ENCODE peak calls at places on chromosomes 13 and 19, in ten cellular contexts. L, E, V, F, G, U, K, I, C and S are unnamed samples.

GRCh38 chr13:114230575-114230974 is 4.1 kb upstream of the CDC16 start:
- DNase-seq in G (no peak), V (no peak), E (no peak), U (no peak), C (no peak), I (no peak), L (no peak), F (no peak), K (no peak), S (no peak)

GRCh38 chr13:25137624-25137892 is 34.5 kb downstream of the AMER2 start:
- DNase-seq in V (no peak), C (no peak), I (no peak), U (no peak), K (no peak), G (no peak), F (no peak), E (no peak), L (no peak), S (no peak)

GRCh38 chr19:4986471-4986888 is 17.6 kb downstream of the KDM4B start:
- DNase-seq in V (no peak), G (no peak), E (no peak), C (no peak), K (no peak), L (no peak), U (no peak), F (no peak), I (no peak), S (no peak)

GRCh38 chr19:46428278-46429141 is at the start of gene PNMA8C:
- DNase-seq in U (peak), K (peak), E (no peak), G (peak), F (no peak), V (no peak), I (peak), C (no peak), L (peak), S (no peak)

GRCh38 chr19:41922220-41922576 is 6.1 kb downstream of the ERFL start:
- DNase-seq in F (no peak), C (no peak), E (no peak), L (no peak), G (no peak), I (no peak), U (no peak), K (no peak), V (no peak), S (no peak)

GRCh38 chr19:55459950-55460657 is 1.3 kb downstream of the ISOC2 start:
- DNase-seq in U (no peak), F (no peak), I (no peak), V (no peak), G (no peak), L (no peak), C (no peak), K (no peak), E (no peak), S (no peak)

GRCh38 chr13:98652721-98653470 is 76.0 kb upstream of the STK24 start:
- DNase-seq in E (no peak), G (no peak), F (no peak), L (no peak), U (no peak), V (no peak), C (no peak), I (no peak), K (no peak), S (no peak)

GRCh38 chr19:41427647-41428480 is 690 bp upstream of the B3GNT8 start:
- DNase-seq in U (no peak), F (no peak), L (peak), E (peak), C (no peak), V (no peak), K (no peak), I (peak), G (no peak), S (no peak)

GRCh38 chr13:102392810-102393209 is 9.0 kb downstream of the FGF14 start:
- DNase-seq in C (no peak), I (no peak), G (no peak), K (no peak), F (no peak), V (no peak), E (no peak), U (no peak), L (no peak), S (no peak)

GRCh38 chr19:33868076-33868735 is 71.5 kb downstream of the KCTD15 start:
- DNase-seq in U (no peak), C (no peak), V (no peak), E (no peak), G (no peak), K (no peak), L (no peak), I (no peak), F (no peak), S (no peak)

GRCh38 chr19:55479451-55480230 is 3.2 kb downstream of the ZNF628 start:
- DNase-seq in F (no peak), G (no peak), U (no peak), V (peak), I (no peak), L (no peak), C (no peak), E (no peak), K (no peak), S (no peak)

GRCh38 chr13:90414691-90415596 is 932.5 kb upstream of the MIR17HG start:
- DNase-seq in F (peak), E (no peak), C (peak), L (no peak), I (no peak), G (no peak), U (no peak), K (no peak), V (peak), S (no peak)

GRCh38 chr19:3822683-3823344 is 36.6 kb upstream of the MATK start:
- DNase-seq in V (no peak), U (no peak), C (no peak), L (no peak), I (no peak), G (no peak), K (no peak), F (no peak), E (no peak), S (no peak)

GRCh38 chr19:8259142-8259921 is 48.8 kb downstream of the CD320 start:
- DNase-seq in E (no peak), U (no peak), V (no peak), C (no peak), K (no peak), G (no peak), L (no peak), I (no peak), F (no peak), S (no peak)

GRCh38 chr19:56076413-56076998 is 44.6 kb downstream of the ZNF787 start:
- DNase-seq in L (peak), F (no peak), V (peak), U (peak), K (peak), I (peak), G (peak), E (no peak), C (peak), S (no peak)

GRCh38 chr13:98984983-98985382 is 7.1 kb upstream of the DOCK9 start:
- DNase-seq in L (no peak), K (no peak), I (no peak), E (no peak), G (no peak), U (no peak), C (no peak), F (no peak), V (no peak), S (no peak)

GRCh38 chr13:44093607-44094583 is 214.2 kb downstream of the LACC1 start:
- DNase-seq in K (no peak), U (no peak), I (no peak), L (no peak), C (no peak), G (no peak), E (no peak), F (no peak), V (no peak), S (no peak)